ENCODE peak calls at places on chromosomes 11 and 22, in four cellular contexts. U, K, I and T are unnamed samples.

GRCh38 chr11:61923166-61924015 is 6.0 kb upstream of the RAB3IL1 start:
- DNase-seq in I (peak), K (no peak), U (peak), T (no peak)

GRCh38 chr11:64294665-64295289 is 3.7 kb downstream of the KCNK4 start:
- DNase-seq in U (no peak), I (no peak), K (no peak), T (no peak)

GRCh38 chr22:27628891-27629631 is 172.5 kb downstream of the MN1 start:
- DNase-seq in I (no peak), K (no peak), U (no peak), T (no peak)

GRCh38 chr11:43632171-43632570 is 48.4 kb upstream of the HSD17B12 start:
- DNase-seq in I (peak), K (no peak), U (no peak), T (no peak)

GRCh38 chr11:17541330-17541885 is 2.8 kb downstream of the USH1C start:
- DNase-seq in I (no peak), U (peak), K (no peak), T (no peak)

GRCh38 chr22:26585104-26585790 is 4.7 kb downstream of the TPST2 start:
- DNase-seq in I (peak), U (peak), K (no peak), T (no peak)

GRCh38 chr11:119663279-119663678 is 65.7 kb downstream of the NECTIN1 start:
- DNase-seq in K (no peak), I (no peak), U (no peak), T (no peak)

GRCh38 chr11:75262436-75262835 is 21.9 kb downstream of the TPBGL start:
- DNase-seq in I (no peak), U (no peak), K (no peak), T (no peak)

GRCh38 chr22:33529424-33530113 is 390.7 kb downstream of the LARGE1 start:
- DNase-seq in U (no peak), I (no peak), K (no peak), T (no peak)

GRCh38 chr11:23353611-23354010 is 493.3 kb upstream of the CCDC179 start:
- DNase-seq in U (no peak), K (no peak), I (no peak), T (no peak)

GRCh38 chr22:45144928-45145327 is 18.8 kb upstream of the NUP50 start:
- DNase-seq in I (no peak), U (no peak), K (no peak), T (no peak)

GRCh38 chr11:7882860-7883259 is 48.2 kb downstream of the OR10A6 start:
- DNase-seq in I (no peak), U (no peak), K (no peak), T (no peak)

GRCh38 chr11:63892233-63892632 is 24.7 kb downstream of the RCOR2 start:
- DNase-seq in I (peak), U (no peak), K (no peak), T (no peak)

GRCh38 chr11:113664069-113664980 is 41.8 kb downstream of the TMPRSS5 start:
- DNase-seq in I (no peak), U (no peak), K (no peak), T (no peak)

GRCh38 chr11:44604171-44604581 is 38.7 kb downstream of the CD82 start:
- DNase-seq in U (no peak), K (no peak), I (no peak), T (no peak)